ENCODE peak calls at places on chromosomes 4 and X, in ten cellular contexts. L is GM13977, P is A549, D is foreskin fibroblast, Q is left ventricle myocardium inferior, B is GM20000, E is left lung, J is endothelial cell, O is choroid plexus epithelial cell, A is glutamatergic neuron. U is an unnamed sample.

GRCh38 chr4:145954924-145955339 is 16.3 kb upstream of the ZNF827 start:
- DNase-seq in L (no peak), P (peak), D (peak), Q (no peak), B (no peak), E (no peak), J (no peak), O (peak), A (no peak), U (no peak)

GRCh38 chrX:56232221-56233082 is at the start of gene KLF8:
- DNase-seq in L (peak), P (no peak), D (peak), Q (peak), B (peak), E (peak), J (peak), O (no peak), A (peak), U (no peak)

GRCh38 chrX:9902651-9903050 is 64.5 kb upstream of the CLDN34 start:
- DNase-seq in L (no peak), P (no peak), D (peak), Q (no peak), B (no peak), E (no peak), J (no peak), O (no peak), A (no peak), U (no peak)

GRCh38 chrX:40154853-40155616 is 57.3 kb upstream of the BCOR start:
- DNase-seq in L (peak), P (peak), D (peak), Q (peak), B (peak), E (peak), J (peak), O (peak), A (peak), U (no peak)

GRCh38 chr4:83830138-83830537 is 294.2 kb downstream of the GPAT3 start:
- DNase-seq in L (no peak), P (no peak), D (no peak), Q (peak), B (no peak), E (no peak), J (peak), O (no peak), A (no peak), U (no peak)

GRCh38 chrX:1185556-1185955 is 26.9 kb downstream of the CRLF2 start:
- DNase-seq in L (no peak), P (no peak), D (no peak), Q (no peak), B (no peak), E (no peak), J (no peak), O (no peak), A (no peak), U (peak)

GRCh38 chr4:5632043-5632440 is 76.3 kb downstream of the EVC2 start:
- DNase-seq in L (no peak), P (no peak), D (no peak), Q (no peak), B (no peak), E (no peak), J (no peak), O (no peak), A (no peak), U (no peak)

GRCh38 chr4:3338321-3338838 is 45.6 kb downstream of the RGS12 start:
- DNase-seq in L (no peak), P (no peak), D (no peak), Q (no peak), B (no peak), E (peak), J (no peak), O (no peak), A (no peak), U (peak)

GRCh38 chrX:133250184-133251080 is 32.3 kb upstream of the TFDP3 start:
- DNase-seq in L (no peak), P (no peak), D (no peak), Q (no peak), B (no peak), E (no peak), J (no peak), O (peak), A (no peak), U (no peak)

GRCh38 chrX:10015711-10016515 is 48.8 kb downstream of the CLDN34 start:
- DNase-seq in L (peak), P (peak), D (peak), Q (peak), B (peak), E (peak), J (peak), O (no peak), A (peak), U (no peak)

GRCh38 chr4:150510176-150510875 is 71.6 kb upstream of the MAB21L2 start:
- DNase-seq in L (no peak), P (peak), D (peak), Q (no peak), B (no peak), E (no peak), J (no peak), O (peak), A (no peak), U (no peak)

GRCh38 chrX:9131066-9131465 is 97.1 kb upstream of the FAM9B start:
- DNase-seq in L (no peak), P (no peak), D (peak), Q (no peak), B (no peak), E (no peak), J (no peak), O (no peak), A (no peak), U (no peak)

GRCh38 chrX:71052721-71053120 is 15.4 kb downstream of the SNX12 start:
- DNase-seq in L (no peak), P (no peak), D (no peak), Q (no peak), B (peak), E (no peak), J (no peak), O (peak), A (no peak), U (no peak)

GRCh38 chrX:73577368-73577767 is 14.4 kb downstream of the CHIC1 start:
- DNase-seq in L (no peak), P (peak), D (peak), Q (no peak), B (no peak), E (no peak), J (no peak), O (peak), A (no peak), U (no peak)

GRCh38 chrX:123976671-123977316 is 15.3 kb downstream of the STAG2 start:
- DNase-seq in L (no peak), P (peak), D (peak), Q (no peak), B (no peak), E (no peak), J (no peak), O (peak), A (no peak), U (no peak)

GRCh38 chrX:132219343-132219768 is at the start of gene RAP2C:
- DNase-seq in L (peak), P (peak), D (peak), Q (peak), B (peak), E (peak), J (peak), O (peak), A (peak), U (peak)
- TF ChIP-seq CTCF in L (peak), P (peak), D (peak), Q (peak), B (peak), E (peak), J (peak), O (peak), A (peak), U (peak)

DNA sequence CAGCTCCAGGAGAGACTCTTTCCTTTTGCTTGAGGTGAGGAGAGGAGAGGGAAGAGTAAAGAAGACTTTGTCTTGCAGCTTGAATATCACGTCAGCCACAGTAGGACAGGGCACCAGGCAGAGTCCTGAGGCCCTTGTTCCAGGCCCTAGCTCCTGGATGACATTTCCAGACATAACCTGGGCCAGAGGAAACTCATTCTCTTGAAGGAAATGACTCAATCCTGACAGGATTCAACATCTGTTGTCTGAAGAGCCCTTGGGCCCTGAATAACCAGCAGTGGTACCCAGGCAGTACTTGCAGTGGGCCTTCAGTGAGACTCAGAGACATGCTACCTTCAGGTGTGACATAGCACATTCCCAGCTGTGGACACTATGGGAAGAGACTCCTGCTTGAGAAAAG is 62.8 kb downstream of the FGF16 start:
- DNase-seq in L (no peak), P (no peak), D (peak), Q (no peak), B (no peak), E (no peak), J (no peak), O (no peak), A (no peak), U (no peak)
- TF ChIP-seq CTCF in L (no peak), P (no peak), D (no peak), Q (no peak), B (no peak), E (no peak), J (no peak), O (no peak), A (no peak), U (no peak)

DNA sequence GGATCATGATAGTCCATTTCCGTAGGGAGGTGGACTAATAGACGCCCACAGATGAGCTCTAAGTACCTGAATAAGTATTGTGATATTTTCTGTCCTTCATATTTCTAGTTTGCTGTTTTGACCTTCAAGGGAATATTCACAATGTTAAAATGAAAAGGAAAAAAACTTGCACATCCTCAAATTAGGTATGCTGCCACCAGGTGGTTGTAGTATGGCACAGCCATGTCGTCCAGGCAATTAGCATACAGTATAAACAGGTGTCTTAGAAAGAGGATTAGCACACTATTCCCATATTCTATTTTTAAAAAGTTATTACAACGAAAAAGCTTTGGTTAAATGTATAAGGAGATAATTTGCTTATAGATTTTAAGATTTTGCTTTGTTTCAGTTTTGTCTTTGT is 802.0 kb downstream of the RPA4 start:
- DNase-seq in L (peak), P (peak), D (peak), Q (no peak), B (peak), E (no peak), J (peak), O (peak), A (no peak), U (no peak)
- TF ChIP-seq CTCF in L (peak), P (peak), D (peak), Q (peak), B (peak), E (no peak), J (peak), O (peak), A (peak), U (peak)

GRCh38 chr4:76982638-76983579 is 33.4 kb downstream of the SEPTIN11 start:
- DNase-seq in L (no peak), P (no peak), D (peak), Q (no peak), B (no peak), E (no peak), J (no peak), O (peak), A (no peak), U (no peak)
- TF ChIP-seq CTCF in L (no peak), P (no peak), D (no peak), Q (no peak), B (no peak), E (no peak), J (peak), O (peak), A (peak), U (peak)

GRCh38 chr4:162457071-162457865 is 293.5 kb upstream of the FSTL5 start:
- DNase-seq in L (no peak), P (no peak), D (no peak), Q (no peak), B (no peak), E (no peak), J (no peak), O (no peak), A (no peak), U (no peak)

GRCh38 chr4:162456106-162456505 is 292.3 kb upstream of the FSTL5 start:
- DNase-seq in L (no peak), P (no peak), D (no peak), Q (no peak), B (no peak), E (no peak), J (no peak), O (no peak), A (no peak), U (no peak)

GRCh38 chr4:162458051-162458450 is 294.3 kb upstream of the FSTL5 start:
- DNase-seq in L (no peak), P (no peak), D (no peak), Q (no peak), B (no peak), E (no peak), J (no peak), O (no peak), A (no peak), U (no peak)

DNA sequence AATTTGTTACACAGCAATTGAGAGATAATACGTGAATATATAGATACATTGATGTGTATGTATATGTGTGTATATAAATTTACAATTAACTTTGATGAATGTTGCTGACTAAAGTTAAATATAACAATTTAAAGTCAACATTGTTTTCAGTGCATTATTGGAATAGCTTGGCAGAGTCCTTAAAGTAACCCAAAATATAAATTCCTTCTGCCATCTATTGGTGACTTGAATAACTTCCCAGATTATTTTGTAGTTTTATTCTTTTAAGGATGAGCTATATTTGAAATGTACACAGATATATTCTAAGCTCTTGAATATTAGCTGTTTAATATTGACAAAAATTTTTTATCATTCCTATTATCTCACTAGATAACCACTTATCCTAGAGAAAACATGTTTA is 298.2 kb upstream of the FSTL5 start:
- DNase-seq in L (no peak), P (no peak), D (no peak), Q (no peak), B (no peak), E (no peak), J (no peak), O (peak), A (no peak), U (no peak)
- TF ChIP-seq CTCF in L (no peak), P (peak), D (no peak), Q (peak), B (no peak), E (no peak), J (peak), O (peak), A (no peak), U (peak)